ENCODE peak calls at places on chromosomes 3 and 15, in ten cellular contexts. K is heart left ventricle, T is heart right ventricle, M is fibroblast of villous mesenchyme, G is foreskin fibroblast, I is hepatocyte, F is neural progenitor cell, S is spleen, V is coronary artery, A is HL-60. P is an unnamed sample.

GRCh38 chr15:63791236-63791635 is 42.5 kb downstream of the HERC1 start:
- DNase-seq in K (no peak), T (no peak), M (peak; percentile 31), G (peak; percentile 12), I (no peak), F (no peak), S (no peak), V (no peak), A (no peak), P (no peak)

GRCh38 chr3:64520334-64520733 is 167.5 kb downstream of the ADAMTS9 start:
- DNase-seq in K (no peak), T (no peak), M (no peak), G (no peak), I (no peak), F (no peak), S (no peak), V (no peak), A (no peak), P (no peak)

GRCh38 chr3:140588558-140588957 is 89.3 kb upstream of the TRIM42 start:
- DNase-seq in K (no peak), T (no peak), M (no peak), G (no peak), I (no peak), F (peak; percentile 39), S (no peak), V (no peak), A (no peak), P (no peak)

GRCh38 chr3:72058493-72059081 is 273.6 kb upstream of the PROK2 start:
- DNase-seq in K (peak; percentile 33), T (peak; percentile 56), M (no peak), G (no peak), I (no peak), F (no peak), S (no peak), V (no peak), A (no peak), P (no peak)

GRCh38 chr15:38843736-38844590 is 279.3 kb upstream of the RASGRP1 start:
- DNase-seq in K (no peak), T (no peak), M (peak; percentile 88), G (peak; percentile 82), I (peak; percentile 26), F (no peak), S (no peak), V (no peak), A (no peak), P (peak; percentile 61)

GRCh38 chr3:100797921-100798491 is 88.7 kb downstream of the TFG start:
- DNase-seq in K (no peak), T (no peak), M (no peak), G (no peak), I (no peak), F (no peak), S (no peak), V (no peak), A (no peak), P (no peak)

GRCh38 chr3:188749010-188749617 is 422.7 kb upstream of the TPRG1 start:
- DNase-seq in K (no peak), T (no peak), M (no peak), G (no peak), I (no peak), F (peak; percentile 77), S (no peak), V (no peak), A (peak; percentile 18), P (no peak)

GRCh38 chr3:38565339-38566214 is 69.4 kb downstream of the EXOG start:
- DNase-seq in K (no peak), T (no peak), M (no peak), G (no peak), I (no peak), F (no peak), S (peak; percentile 48), V (peak; percentile 61), A (no peak), P (no peak)

GRCh38 chr3:27596334-27596841 is 112.2 kb upstream of the SLC4A7 start:
- DNase-seq in K (no peak), T (no peak), M (peak; percentile 41), G (peak; percentile 63), I (no peak), F (no peak), S (no peak), V (no peak), A (peak; percentile 56), P (peak; percentile 22)

GRCh38 chr3:147002721-147003120 is 397.6 kb upstream of the PLSCR5 start:
- DNase-seq in K (no peak), T (no peak), M (no peak), G (no peak), I (no peak), F (no peak), S (no peak), V (no peak), A (no peak), P (no peak)

DNA sequence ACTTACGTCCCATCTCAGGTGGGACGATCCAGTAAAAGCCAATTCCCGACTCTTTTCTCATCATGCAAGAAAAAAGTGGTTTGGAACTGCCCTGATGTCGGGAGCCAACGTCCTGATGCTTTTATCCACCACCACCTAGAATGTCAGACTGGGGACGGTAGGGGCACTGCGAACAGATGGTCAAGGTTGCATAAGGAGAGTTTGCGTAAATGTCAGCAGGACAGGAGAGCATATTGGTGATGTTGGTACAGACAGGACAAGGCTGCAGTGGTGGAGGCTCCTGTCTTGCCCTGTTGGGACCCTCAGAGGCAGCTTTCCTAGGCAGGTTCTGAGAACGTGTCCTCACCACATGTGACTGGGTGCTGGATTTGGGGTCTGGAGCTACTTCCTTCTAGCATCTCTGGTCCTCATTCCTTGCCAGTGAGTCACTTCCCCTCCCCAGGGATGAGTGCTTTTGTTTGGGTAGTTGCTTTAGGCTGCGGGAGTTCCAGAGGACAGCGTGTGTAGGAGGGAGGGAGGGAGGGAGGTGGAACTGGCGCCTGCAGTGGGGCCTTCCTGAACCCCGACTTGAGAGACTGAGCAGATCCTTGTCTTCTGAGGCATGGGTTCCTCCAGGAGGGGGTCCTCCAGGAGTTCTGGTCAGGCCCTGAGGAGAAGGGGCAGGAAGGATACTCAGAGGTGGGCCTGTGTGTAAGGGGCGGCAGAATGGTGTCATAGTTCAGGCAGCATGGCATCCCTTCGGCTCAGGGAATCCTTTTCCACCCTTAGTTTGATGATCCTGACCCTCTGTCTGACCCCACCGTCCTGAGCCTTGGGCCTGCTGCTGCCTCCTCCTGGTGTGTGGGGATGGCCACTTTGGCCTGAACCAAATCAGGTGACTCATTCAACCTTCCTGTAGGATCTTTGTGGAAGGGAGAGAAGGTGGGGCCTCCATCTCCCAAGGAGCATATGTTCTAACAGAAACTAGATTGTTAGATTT is 21.2 kb downstream of the THSD4 start:
- DNase-seq in K (peak; percentile 60), T (no peak), M (peak; percentile 74), G (peak; percentile 88), I (no peak), F (no peak), S (no peak), V (no peak), A (no peak), P (peak; percentile 94)
- TF ChIP-seq CTCF in K (no peak), T (no peak), M (peak; percentile 12), G (peak; percentile 32), I (no peak), F (no peak), S (no peak), V (no peak), A (no peak), P (peak; percentile 58)

GRCh38 chr15:66654718-66655375 is 47.2 kb upstream of the SMAD6 start:
- DNase-seq in K (no peak), T (peak; percentile 56), M (no peak), G (no peak), I (peak; percentile 55), F (peak; percentile 49), S (no peak), V (no peak), A (no peak), P (no peak)
- H3K4me3 ChIP-seq in K (peak overlapping the region; percentile 1), T (peak overlapping the region; percentile 38), M (peak overlapping the region; percentile 9), G (no peak overlapping the region), I (no peak overlapping the region), F (peak overlapping the region; percentile 12), S (no peak overlapping the region), V (peak overlapping the region; percentile 69), A (no peak overlapping the region), P (peak overlapping the region; percentile 31)

DNA sequence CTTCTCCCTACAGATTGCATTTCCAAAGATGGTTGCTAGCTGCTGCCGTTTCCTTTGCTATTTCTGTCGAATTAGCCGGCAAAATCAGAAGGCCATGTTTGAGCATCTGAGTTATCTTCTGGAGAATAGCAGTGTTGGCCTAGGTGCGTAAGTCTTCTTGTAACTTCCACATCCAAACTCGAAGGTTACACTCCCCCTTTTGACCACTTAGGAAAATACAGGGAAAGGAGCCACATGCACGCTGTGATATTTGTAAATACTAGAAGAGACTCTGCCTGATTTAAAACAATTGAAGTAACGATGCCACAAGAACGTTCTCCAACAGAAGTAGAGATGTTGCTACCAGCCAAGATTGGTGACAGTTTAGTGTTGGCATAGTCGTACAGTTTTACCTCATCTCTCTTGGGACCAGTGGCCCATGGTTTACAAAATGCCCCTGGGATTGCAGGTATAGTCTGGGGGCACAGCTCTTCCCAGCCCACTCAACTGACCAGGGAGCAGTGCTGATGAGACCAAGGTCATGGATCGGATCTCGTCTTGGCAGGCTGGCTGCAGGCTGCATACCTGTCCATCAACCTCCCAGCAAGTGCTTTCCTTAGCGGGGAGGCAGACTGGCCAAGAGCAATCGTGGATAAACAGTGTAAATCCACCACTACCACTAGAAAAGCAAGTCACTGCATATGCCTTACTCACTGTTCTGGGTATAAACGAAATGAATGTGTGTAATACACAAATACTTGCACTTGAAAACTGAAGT is 268.4 kb upstream of the CHRM5 start:
- DNase-seq in K (no peak), T (no peak), M (peak; percentile 17), G (no peak), I (peak; percentile 17), F (peak; percentile 34), S (no peak), V (no peak), A (no peak), P (no peak)
- TF ChIP-seq CTCF in K (peak; percentile 21), T (no peak), M (peak; percentile 34), G (no peak), I (peak; percentile 27), F (peak; percentile 52), S (no peak), V (no peak), A (no peak), P (peak; percentile 54)

GRCh38 chr3:14402304-14402811 is at the start of gene SLC6A6:
- DNase-seq in K (peak; percentile 90), T (peak; percentile 91), M (peak; percentile 96), G (peak; percentile 95), I (peak; percentile 98), F (peak; percentile 97), S (peak; percentile 99), V (peak; percentile 93), A (peak; percentile 94), P (peak; percentile 92)

GRCh38 chr3:14404396-14405119 is 2.2 kb downstream of the SLC6A6 start:
- DNase-seq in K (no peak), T (no peak), M (no peak), G (no peak), I (peak; percentile 67), F (no peak), S (no peak), V (no peak), A (no peak), P (no peak)

GRCh38 chr3:14398801-14399114 is 3.6 kb upstream of the SLC6A6 start:
- DNase-seq in K (no peak), T (no peak), M (no peak), G (no peak), I (no peak), F (no peak), S (no peak), V (no peak), A (no peak), P (no peak)

GRCh38 chr3:14403636-14404395 is 1.4 kb downstream of the SLC6A6 start:
- DNase-seq in K (peak; percentile 76), T (peak; percentile 71), M (peak; percentile 19), G (no peak), I (peak; percentile 53), F (peak; percentile 36), S (no peak), V (peak; percentile 83), A (no peak), P (no peak)

GRCh38 chr3:14401692-14402303 is 608 bp upstream of the SLC6A6 start:
- DNase-seq in K (no peak), T (no peak), M (no peak), G (no peak), I (no peak), F (no peak), S (no peak), V (no peak), A (no peak), P (no peak)
- H3K4me3 ChIP-seq in K (peak overlapping the region; percentile 68), T (peak overlapping the region; percentile 75), M (peak overlapping the region; percentile 85), G (peak overlapping the region; percentile 90), I (no peak overlapping the region), F (peak overlapping the region; percentile 90), S (peak overlapping the region; percentile 76), V (peak overlapping the region; percentile 82), A (peak overlapping the region; percentile 92), P (peak overlapping the region; percentile 89)

P was measured in brain microvascular endothelial cell.